ENCODE peak calls at places on chromosomes 3 and 15, in nine cellular contexts. One of them, this sample, is unnamed.
A peak's percentile ranks its signal among the peaks of the same experiment; 100 is the strongest.

GRCh38 chr3:150081084-150081483 is 110.4 kb upstream of the PFN2 start:
- DNase-seq in NCI-H526 treated with DMSO at 0.1 percent for 48 hours: no peak
- DNase-seq in stromal cell of bone marrow: no peak
- DNase-seq in NCI-H1105: no peak
- DNase-seq in GM03348: peak; percentile 40
- DNase-seq in OCI-LY7: no peak
- DNase-seq in heart left ventricle: no peak
- DNase-seq in psoas muscle: no peak
- DNase-seq in GM19239: no peak
- DNase-seq in this sample: no peak

GRCh38 chr3:9439331-9439730 is 41.9 kb downstream of the SETD5 start:
- DNase-seq in NCI-H526 treated with DMSO at 0.1 percent for 48 hours: no peak
- DNase-seq in stromal cell of bone marrow: no peak
- DNase-seq in NCI-H1105: no peak
- DNase-seq in GM03348: no peak
- DNase-seq in OCI-LY7: no peak
- DNase-seq in heart left ventricle: no peak
- DNase-seq in psoas muscle: no peak
- DNase-seq in GM19239: no peak
- DNase-seq in this sample: no peak

GRCh38 chr3:15659254-15659975 is 57.9 kb downstream of the BTD start:
- DNase-seq in NCI-H526 treated with DMSO at 0.1 percent for 48 hours: no peak
- DNase-seq in stromal cell of bone marrow: no peak
- DNase-seq in NCI-H1105: no peak
- DNase-seq in GM03348: no peak
- DNase-seq in OCI-LY7: no peak
- DNase-seq in heart left ventricle: no peak
- DNase-seq in psoas muscle: no peak
- DNase-seq in GM19239: no peak
- DNase-seq in this sample: no peak

GRCh38 chr3:50316657-50317242 is 5.8 kb downstream of the HYAL2 start:
- DNase-seq in NCI-H526 treated with DMSO at 0.1 percent for 48 hours: no peak
- DNase-seq in stromal cell of bone marrow: no peak
- DNase-seq in NCI-H1105: no peak
- DNase-seq in GM03348: no peak
- DNase-seq in OCI-LY7: peak; percentile 42
- DNase-seq in heart left ventricle: peak; percentile 52
- DNase-seq in psoas muscle: no peak
- DNase-seq in GM19239: no peak
- DNase-seq in this sample: peak; percentile 96

GRCh38 chr3:173938159-173938558 is 540.6 kb downstream of the NLGN1 start:
- DNase-seq in NCI-H526 treated with DMSO at 0.1 percent for 48 hours: no peak
- DNase-seq in stromal cell of bone marrow: peak; percentile 52
- DNase-seq in NCI-H1105: peak; percentile 26
- DNase-seq in GM03348: no peak
- DNase-seq in OCI-LY7: no peak
- DNase-seq in heart left ventricle: no peak
- DNase-seq in psoas muscle: no peak
- DNase-seq in GM19239: no peak
- DNase-seq in this sample: no peak

GRCh38 chr3:127749361-127749760 is 73.0 kb downstream of the MGLL start:
- DNase-seq in NCI-H526 treated with DMSO at 0.1 percent for 48 hours: no peak
- DNase-seq in stromal cell of bone marrow: no peak
- DNase-seq in NCI-H1105: no peak
- DNase-seq in GM03348: no peak
- DNase-seq in OCI-LY7: no peak
- DNase-seq in heart left ventricle: no peak
- DNase-seq in psoas muscle: no peak
- DNase-seq in GM19239: no peak
- DNase-seq in this sample: no peak

GRCh38 chr3:188036375-188036985 is 117.5 kb upstream of the LPP start:
- DNase-seq in NCI-H526 treated with DMSO at 0.1 percent for 48 hours: no peak
- DNase-seq in stromal cell of bone marrow: no peak
- DNase-seq in NCI-H1105: no peak
- DNase-seq in GM03348: no peak
- DNase-seq in OCI-LY7: peak; percentile 43
- DNase-seq in heart left ventricle: no peak
- DNase-seq in psoas muscle: no peak
- DNase-seq in GM19239: no peak
- DNase-seq in this sample: no peak

GRCh38 chr3:149941946-149942345 is 28.7 kb downstream of the PFN2 start:
- DNase-seq in NCI-H526 treated with DMSO at 0.1 percent for 48 hours: no peak
- DNase-seq in stromal cell of bone marrow: no peak
- DNase-seq in NCI-H1105: no peak
- DNase-seq in GM03348: no peak
- DNase-seq in OCI-LY7: no peak
- DNase-seq in heart left ventricle: no peak
- DNase-seq in psoas muscle: no peak
- DNase-seq in GM19239: no peak
- DNase-seq in this sample: no peak

GRCh38 chr3:149576071-149576564 is 81.7 kb downstream of the WWTR1 start:
- DNase-seq in NCI-H526 treated with DMSO at 0.1 percent for 48 hours: no peak
- DNase-seq in stromal cell of bone marrow: peak; percentile 98
- DNase-seq in NCI-H1105: peak; percentile 17
- DNase-seq in GM03348: peak; percentile 83
- DNase-seq in OCI-LY7: no peak
- DNase-seq in heart left ventricle: peak; percentile 57
- DNase-seq in psoas muscle: no peak
- DNase-seq in GM19239: no peak
- DNase-seq in this sample: no peak

GRCh38 chr3:174376346-174376745 is 482.8 kb upstream of the NAALADL2 start:
- DNase-seq in NCI-H526 treated with DMSO at 0.1 percent for 48 hours: no peak
- DNase-seq in stromal cell of bone marrow: no peak
- DNase-seq in NCI-H1105: no peak
- DNase-seq in GM03348: peak; percentile 56
- DNase-seq in OCI-LY7: no peak
- DNase-seq in heart left ventricle: no peak
- DNase-seq in psoas muscle: no peak
- DNase-seq in GM19239: no peak
- DNase-seq in this sample: no peak

GRCh38 chr15:92714071-92714456 is 58.5 kb upstream of the FAM174B start:
- DNase-seq in NCI-H526 treated with DMSO at 0.1 percent for 48 hours: peak; percentile 64
- DNase-seq in stromal cell of bone marrow: peak; percentile 33
- DNase-seq in NCI-H1105: no peak
- DNase-seq in GM03348: peak; percentile 50
- DNase-seq in OCI-LY7: no peak
- DNase-seq in heart left ventricle: peak; percentile 35
- DNase-seq in psoas muscle: no peak
- DNase-seq in GM19239: no peak
- DNase-seq in this sample: no peak

GRCh38 chr3:111863942-111864341 is 4.9 kb downstream of the PHLDB2 start:
- DNase-seq in NCI-H526 treated with DMSO at 0.1 percent for 48 hours: no peak
- DNase-seq in stromal cell of bone marrow: no peak
- DNase-seq in NCI-H1105: no peak
- DNase-seq in GM03348: no peak
- DNase-seq in OCI-LY7: no peak
- DNase-seq in heart left ventricle: peak; percentile 43
- DNase-seq in psoas muscle: no peak
- DNase-seq in GM19239: no peak
- DNase-seq in this sample: no peak

GRCh38 chr15:67444100-67444499 is 76.8 kb upstream of the C15orf61 start:
- DNase-seq in NCI-H526 treated with DMSO at 0.1 percent for 48 hours: no peak
- DNase-seq in stromal cell of bone marrow: no peak
- DNase-seq in NCI-H1105: no peak
- DNase-seq in GM03348: peak; percentile 36
- DNase-seq in OCI-LY7: no peak
- DNase-seq in heart left ventricle: no peak
- DNase-seq in psoas muscle: no peak
- DNase-seq in GM19239: no peak
- DNase-seq in this sample: no peak

GRCh38 chr15:48761393-48762158 is 49.3 kb downstream of the CEP152 start:
- DNase-seq in NCI-H526 treated with DMSO at 0.1 percent for 48 hours: no peak
- DNase-seq in stromal cell of bone marrow: no peak
- DNase-seq in NCI-H1105: no peak
- DNase-seq in GM03348: no peak
- DNase-seq in OCI-LY7: no peak
- DNase-seq in heart left ventricle: no peak
- DNase-seq in psoas muscle: no peak
- DNase-seq in GM19239: no peak
- DNase-seq in this sample: no peak

This sample was measured in upper lobe of left lung.